ENCODE peak calls at places on chromosomes 1 and 21, in seven cellular contexts. R, Q, U, S, L, T and E are unnamed samples.

GRCh38 chr1:28886731-28887417 is 27.5 kb upstream of the EPB41 start:
- DNase-seq in R (peak), Q (peak), U (peak), S (peak), L (peak), T (peak), E (peak)

GRCh38 chr1:208974721-208975120 is 608.8 kb upstream of the CAMK1G start:
- DNase-seq in R (no peak), Q (no peak), U (no peak), S (no peak), L (no peak), T (no peak), E (no peak)

GRCh38 chr1:156496211-156496761 is 4.3 kb downstream of the MEF2D start:
- DNase-seq in R (no peak), Q (peak), U (no peak), S (no peak), L (no peak), T (no peak), E (no peak)

GRCh38 chr21:28794341-28794970 is 198.2 kb downstream of the LTN1 start:
- DNase-seq in R (no peak), Q (no peak), U (no peak), S (peak), L (no peak), T (no peak), E (no peak)

GRCh38 chr1:160708821-160709220 is 2.8 kb downstream of the CD48 start:
- DNase-seq in R (no peak), Q (no peak), U (no peak), S (no peak), L (no peak), T (no peak), E (no peak)

GRCh38 chr1:22314676-22315075 is 137.0 kb upstream of the ZBTB40 start:
- DNase-seq in R (no peak), Q (no peak), U (no peak), S (no peak), L (no peak), T (no peak), E (no peak)

GRCh38 chr1:195097316-195097715 is 1510.9 kb downstream of the KCNT2 start:
- DNase-seq in R (no peak), Q (no peak), U (no peak), S (no peak), L (no peak), T (no peak), E (no peak)

GRCh38 chr21:30083120-30083945 is 83.3 kb downstream of the CLDN17 start:
- DNase-seq in R (no peak), Q (no peak), U (peak), S (peak), L (no peak), T (no peak), E (peak)

DNA sequence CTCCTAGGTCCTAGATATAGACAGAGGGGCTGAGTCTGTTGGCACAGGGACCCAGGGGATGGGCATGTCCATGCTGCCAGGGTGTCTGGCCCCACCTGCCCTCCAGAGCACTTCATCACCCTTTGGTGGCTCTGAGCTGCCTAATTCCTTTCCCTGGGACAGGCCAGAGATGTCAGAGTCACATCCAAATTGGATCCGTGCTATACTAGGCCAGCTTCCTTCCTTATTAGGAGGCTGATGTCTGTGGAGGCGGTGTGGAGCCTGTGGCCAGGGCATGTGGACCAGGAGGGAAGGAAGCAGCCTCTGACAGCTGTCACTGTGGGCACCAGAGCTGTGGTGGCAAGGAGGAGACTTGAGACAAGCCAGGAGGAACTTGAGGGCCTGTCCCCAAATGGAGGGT is 77.7 kb upstream of the TMEM51 start:
- DNase-seq in R (no peak), Q (no peak), U (no peak), S (no peak), L (no peak), T (no peak), E (no peak)
- H3K18ac ChIP-seq in R (no peak), Q (no peak), U (no peak), S (no peak), L (no peak), T (no peak), E (no peak)

GRCh38 chr21:46393941-46394818 is 64.5 kb upstream of the DIP2A start:
- DNase-seq in R (no peak), Q (no peak), U (no peak), S (no peak), L (no peak), T (no peak), E (no peak)
- H3K18ac ChIP-seq in R (peak), Q (no peak), U (no peak), S (no peak), L (no peak), T (no peak), E (no peak)

GRCh38 chr21:43692949-43693348 is 26.0 kb upstream of the PDXK start:
- DNase-seq in R (no peak), Q (no peak), U (no peak), S (no peak), L (no peak), T (no peak), E (no peak)
- H3K18ac ChIP-seq in R (no peak), Q (no peak), U (no peak), S (no peak), L (no peak), T (no peak), E (no peak)

GRCh38 chr1:219810451-219810850 is 117.9 kb downstream of the SLC30A10 start:
- DNase-seq in R (no peak), Q (no peak), U (no peak), S (no peak), L (no peak), T (no peak), E (no peak)

GRCh38 chr1:219812491-219813221 is 115.7 kb downstream of the SLC30A10 start:
- DNase-seq in R (peak), Q (peak), U (peak), S (peak), L (peak), T (peak), E (peak)

GRCh38 chr1:219813344-219813743 is 115.0 kb downstream of the SLC30A10 start:
- DNase-seq in R (no peak), Q (no peak), U (no peak), S (no peak), L (no peak), T (no peak), E (no peak)

GRCh38 chr1:219808790-219809189 is 119.6 kb downstream of the SLC30A10 start:
- DNase-seq in R (no peak), Q (no peak), U (no peak), S (no peak), L (no peak), T (no peak), E (no peak)

DNA sequence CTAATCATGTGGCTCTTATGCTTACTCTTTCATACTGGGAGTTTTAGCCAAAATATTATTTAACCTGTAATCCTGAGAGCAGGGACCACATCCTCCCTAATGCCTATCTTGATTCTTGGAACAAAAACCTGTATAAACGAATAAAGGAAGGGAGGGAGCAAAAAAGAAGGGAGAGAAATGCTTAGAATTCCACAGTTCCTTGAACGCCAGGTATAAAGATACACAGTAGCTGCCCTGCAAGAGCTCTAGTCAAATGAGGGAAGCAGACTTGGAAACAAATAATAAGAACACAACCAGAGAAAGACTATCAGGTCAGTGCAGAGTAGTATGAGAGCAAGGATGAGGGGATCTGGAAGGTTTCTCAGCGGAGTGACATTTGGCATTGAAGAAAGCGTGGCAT is 116.3 kb downstream of the SLC30A10 start:
- DNase-seq in R (no peak), Q (no peak), U (no peak), S (no peak), L (no peak), T (no peak), E (peak)
- H3K18ac ChIP-seq in R (peak), Q (no peak), U (no peak), S (no peak), L (no peak), T (no peak), E (peak)

GRCh38 chr1:65844990-65845757 is 52.5 kb downstream of the PDE4B start:
- DNase-seq in R (no peak), Q (no peak), U (no peak), S (no peak), L (no peak), T (no peak), E (no peak)
- H3K18ac ChIP-seq in R (no peak), Q (peak), U (no peak), S (no peak), L (no peak), T (no peak), E (no peak)

GRCh38 chr1:60813051-60813450 is 269.3 kb upstream of the NFIA start:
- DNase-seq in R (no peak), Q (no peak), U (no peak), S (no peak), L (no peak), T (no peak), E (peak)
- H3K18ac ChIP-seq in R (no peak), Q (no peak), U (no peak), S (no peak), L (no peak), T (no peak), E (no peak)